ENCODE peak calls at places on chromosomes 5 and 9, in ten cellular contexts. One of them, this sample, is unnamed.

GRCh38 chr5:136743052-136743451 is 377.7 kb upstream of the TRPC7 start:
- DNase-seq in left colon: no peak
- DNase-seq in esophagus squamous epithelium: no peak
- DNase-seq in kidney tubule cell: no peak
- DNase-seq in LoVo: no peak
- DNase-seq in CD4-positive, alpha-beta T cell: no peak
- DNase-seq in neural crest cell: no peak
- DNase-seq in activated naive CD4-positive, alpha-beta T cell: no peak
- DNase-seq in Calu3: no peak
- DNase-seq in T-helper 9 cell: no peak
- DNase-seq in this sample: no peak

GRCh38 chr9:29625292-29625731 is 2052.0 kb upstream of the C9orf72 start:
- DNase-seq in left colon: no peak
- DNase-seq in esophagus squamous epithelium: no peak
- DNase-seq in kidney tubule cell: peak; percentile 71
- DNase-seq in LoVo: no peak
- DNase-seq in CD4-positive, alpha-beta T cell: no peak
- DNase-seq in neural crest cell: no peak
- DNase-seq in activated naive CD4-positive, alpha-beta T cell: no peak
- DNase-seq in Calu3: no peak
- DNase-seq in T-helper 9 cell: no peak
- DNase-seq in this sample: no peak

GRCh38 chr5:95238560-95239325 is 46.2 kb downstream of the MCTP1 start:
- DNase-seq in left colon: no peak
- DNase-seq in esophagus squamous epithelium: no peak
- DNase-seq in kidney tubule cell: peak; percentile 11
- DNase-seq in LoVo: no peak
- DNase-seq in CD4-positive, alpha-beta T cell: no peak
- DNase-seq in neural crest cell: no peak
- DNase-seq in activated naive CD4-positive, alpha-beta T cell: no peak
- DNase-seq in Calu3: no peak
- DNase-seq in T-helper 9 cell: no peak
- DNase-seq in this sample: no peak

GRCh38 chr5:33271606-33272005 is 169.2 kb upstream of the TARS1 start:
- DNase-seq in left colon: no peak
- DNase-seq in esophagus squamous epithelium: no peak
- DNase-seq in kidney tubule cell: no peak
- DNase-seq in LoVo: no peak
- DNase-seq in CD4-positive, alpha-beta T cell: no peak
- DNase-seq in neural crest cell: no peak
- DNase-seq in activated naive CD4-positive, alpha-beta T cell: no peak
- DNase-seq in Calu3: no peak
- DNase-seq in T-helper 9 cell: no peak
- DNase-seq in this sample: no peak

GRCh38 chr9:911003-911402 is 65.5 kb upstream of the DMRT3 start:
- DNase-seq in left colon: no peak
- DNase-seq in esophagus squamous epithelium: no peak
- DNase-seq in kidney tubule cell: no peak
- DNase-seq in LoVo: no peak
- DNase-seq in CD4-positive, alpha-beta T cell: no peak
- DNase-seq in neural crest cell: no peak
- DNase-seq in activated naive CD4-positive, alpha-beta T cell: no peak
- DNase-seq in Calu3: no peak
- DNase-seq in T-helper 9 cell: no peak
- DNase-seq in this sample: peak; percentile 5

GRCh38 chr5:14946813-14947640 is 75.4 kb upstream of the ANKH start:
- DNase-seq in left colon: no peak
- DNase-seq in esophagus squamous epithelium: no peak
- DNase-seq in kidney tubule cell: peak; percentile 42
- DNase-seq in LoVo: peak; percentile 80
- DNase-seq in CD4-positive, alpha-beta T cell: peak; percentile 9
- DNase-seq in neural crest cell: no peak
- DNase-seq in activated naive CD4-positive, alpha-beta T cell: no peak
- DNase-seq in Calu3: peak; percentile 30
- DNase-seq in T-helper 9 cell: no peak
- DNase-seq in this sample: no peak

GRCh38 chr5:139177809-139178581 is 20.2 kb downstream of the SIL1 start:
- DNase-seq in left colon: peak; percentile 51
- DNase-seq in esophagus squamous epithelium: no peak
- DNase-seq in kidney tubule cell: no peak
- DNase-seq in LoVo: no peak
- DNase-seq in CD4-positive, alpha-beta T cell: no peak
- DNase-seq in neural crest cell: no peak
- DNase-seq in activated naive CD4-positive, alpha-beta T cell: no peak
- DNase-seq in Calu3: no peak
- DNase-seq in T-helper 9 cell: no peak
- DNase-seq in this sample: no peak

GRCh38 chr5:113806823-113807222 is 293.3 kb downstream of the YTHDC2 start:
- DNase-seq in left colon: no peak
- DNase-seq in esophagus squamous epithelium: no peak
- DNase-seq in kidney tubule cell: peak; percentile 5
- DNase-seq in LoVo: no peak
- DNase-seq in CD4-positive, alpha-beta T cell: no peak
- DNase-seq in neural crest cell: no peak
- DNase-seq in activated naive CD4-positive, alpha-beta T cell: no peak
- DNase-seq in Calu3: peak; percentile 15
- DNase-seq in T-helper 9 cell: no peak
- DNase-seq in this sample: no peak

GRCh38 chr5:140251527-140251973 is 51.4 kb downstream of the PFDN1 start:
- DNase-seq in left colon: no peak
- DNase-seq in esophagus squamous epithelium: no peak
- DNase-seq in kidney tubule cell: peak; percentile 98
- DNase-seq in LoVo: peak; percentile 72
- DNase-seq in CD4-positive, alpha-beta T cell: peak; percentile 12
- DNase-seq in neural crest cell: no peak
- DNase-seq in activated naive CD4-positive, alpha-beta T cell: no peak
- DNase-seq in Calu3: peak; percentile 47
- DNase-seq in T-helper 9 cell: peak; percentile 34
- DNase-seq in this sample: no peak